ENCODE peak calls at places on chromosomes 12 and 14, in four cellular contexts. One of them, this sample, is unnamed.

GRCh38 chr12:109951136-109951535 is 45.0 kb downstream of the GIT2 start:
- DNase-seq in HepG2: no peak
- DNase-seq in K562: no peak
- DNase-seq in H1: no peak
- DNase-seq in this sample: no peak

GRCh38 chr14:33914676-33915516 is 36.0 kb downstream of the EGLN3 start:
- DNase-seq in HepG2: no peak
- DNase-seq in K562: peak; percentile 64
- DNase-seq in H1: no peak
- DNase-seq in this sample: no peak

GRCh38 chr14:68779761-68780323 is 13.0 kb downstream of the ZFP36L1 start:
- DNase-seq in HepG2: peak; percentile 96
- DNase-seq in K562: peak; percentile 47
- DNase-seq in H1: no peak
- DNase-seq in this sample: no peak

GRCh38 chr12:42854208-42854607 is 264.7 kb upstream of the PRICKLE1 start:
- DNase-seq in HepG2: no peak
- DNase-seq in K562: no peak
- DNase-seq in H1: no peak
- DNase-seq in this sample: no peak

GRCh38 chr12:15608406-15608805 is 180.8 kb downstream of the EPS8 start:
- DNase-seq in HepG2: no peak
- DNase-seq in K562: no peak
- DNase-seq in H1: no peak
- DNase-seq in this sample: no peak

GRCh38 chr14:99593971-99594841 is 9.8 kb downstream of the CCDC85C start:
- DNase-seq in HepG2: no peak
- DNase-seq in K562: no peak
- DNase-seq in H1: no peak
- DNase-seq in this sample: no peak

GRCh38 chr12:49621651-49622500 is 1.5 kb upstream of the PRPF40B start:
- DNase-seq in HepG2: no peak
- DNase-seq in K562: no peak
- DNase-seq in H1: no peak
- DNase-seq in this sample: no peak

GRCh38 chr12:5590316-5590715 is 158.4 kb downstream of the NTF3 start:
- DNase-seq in HepG2: no peak
- DNase-seq in K562: no peak
- DNase-seq in H1: no peak
- DNase-seq in this sample: no peak

GRCh38 chr12:109877504-109878246 is 2.7 kb downstream of the GLTP start:
- DNase-seq in HepG2: no peak
- DNase-seq in K562: no peak
- DNase-seq in H1: no peak
- DNase-seq in this sample: no peak

GRCh38 chr12:77339610-77340009 is 274.2 kb upstream of the E2F7 start:
- DNase-seq in HepG2: no peak
- DNase-seq in K562: no peak
- DNase-seq in H1: no peak
- DNase-seq in this sample: no peak

GRCh38 chr12:126355346-126355745 is 1290.1 kb downstream of the AACS start:
- DNase-seq in HepG2: no peak
- DNase-seq in K562: no peak
- DNase-seq in H1: no peak
- DNase-seq in this sample: no peak

GRCh38 chr12:52907092-52907810 is 2.4 kb upstream of the KRT8 start:
- DNase-seq in HepG2: peak; percentile 48
- DNase-seq in K562: peak; percentile 84
- DNase-seq in H1: no peak
- DNase-seq in this sample: peak; percentile 41

GRCh38 chr12:49583361-49584094 is 15.6 kb upstream of the MCRS1 start:
- DNase-seq in HepG2: no peak
- DNase-seq in K562: no peak
- DNase-seq in H1: no peak
- DNase-seq in this sample: no peak

GRCh38 chr14:91395466-91395865 is 22.2 kb downstream of the CCDC88C start:
- DNase-seq in HepG2: no peak
- DNase-seq in K562: no peak
- DNase-seq in H1: no peak
- DNase-seq in this sample: no peak

GRCh38 chr14:92122351-92122677 is 545 bp downstream of the CPSF2 start:
- DNase-seq in HepG2: peak; percentile 18
- DNase-seq in K562: peak; percentile 26
- DNase-seq in H1: no peak
- DNase-seq in this sample: no peak

GRCh38 chr12:110689601-110690430 is 901 bp upstream of the HVCN1 start:
- DNase-seq in HepG2: no peak
- DNase-seq in K562: peak; percentile 61
- DNase-seq in H1: no peak
- DNase-seq in this sample: no peak

GRCh38 chr12:47942327-47943230 is 20.8 kb upstream of the TMEM106C start:
- DNase-seq in HepG2: peak; percentile 6
- DNase-seq in K562: peak; percentile 44
- DNase-seq in H1: peak; percentile 38
- DNase-seq in this sample: peak; percentile 89

GRCh38 chr12:77577756-77578155 is 252.9 kb upstream of the NAV3 start:
- DNase-seq in HepG2: no peak
- DNase-seq in K562: no peak
- DNase-seq in H1: no peak
- DNase-seq in this sample: no peak

GRCh38 chr14:84885061-84885460 is 644.9 kb upstream of the FLRT2 start:
- DNase-seq in HepG2: no peak
- DNase-seq in K562: no peak
- DNase-seq in H1: no peak
- DNase-seq in this sample: no peak

GRCh38 chr12:109718390-109718789 is 4.8 kb downstream of the FAM222A start:
- DNase-seq in HepG2: no peak
- DNase-seq in K562: no peak
- DNase-seq in H1: no peak
- DNase-seq in this sample: peak; percentile 75

GRCh38 chr12:6849976-6850560 is 1.0 kb downstream of the CDCA3 start:
- DNase-seq in HepG2: no peak
- DNase-seq in K562: no peak
- DNase-seq in H1: no peak
- DNase-seq in this sample: no peak

GRCh38 chr14:53035336-53035735 is 84.5 kb upstream of the FERMT2 start:
- DNase-seq in HepG2: no peak
- DNase-seq in K562: no peak
- DNase-seq in H1: no peak
- DNase-seq in this sample: no peak

GRCh38 chr14:53034688-53035087 is 83.8 kb upstream of the FERMT2 start:
- DNase-seq in HepG2: no peak
- DNase-seq in K562: no peak
- DNase-seq in H1: no peak
- DNase-seq in this sample: no peak

GRCh38 chr14:53034036-53034435 is 83.2 kb upstream of the FERMT2 start:
- DNase-seq in HepG2: no peak
- DNase-seq in K562: no peak
- DNase-seq in H1: no peak
- DNase-seq in this sample: no peak

GRCh38 chr14:53032838-53033390 is 82.1 kb upstream of the FERMT2 start:
- DNase-seq in HepG2: peak; percentile 17
- DNase-seq in K562: no peak
- DNase-seq in H1: no peak
- DNase-seq in this sample: no peak

GRCh38 chr14:53032161-53032803 is 81.4 kb upstream of the FERMT2 start:
- DNase-seq in HepG2: peak; percentile 69
- DNase-seq in K562: no peak
- DNase-seq in H1: no peak
- DNase-seq in this sample: no peak
- TF ChIP-seq USF2 in HepG2: no peak
- TF ChIP-seq USF2 in K562: no peak
- TF ChIP-seq USF2 in H1: no peak
- TF ChIP-seq USF2 in this sample: no peak

GRCh38 chr12:107490000-107490399 is 195.6 kb upstream of the PWP1 start:
- DNase-seq in HepG2: no peak
- DNase-seq in K562: no peak
- DNase-seq in H1: no peak
- DNase-seq in this sample: no peak
- TF ChIP-seq SP1 in HepG2: no peak
- TF ChIP-seq SP1 in K562: no peak
- TF ChIP-seq SP1 in H1: no peak
- TF ChIP-seq SP1 in this sample: no peak

GRCh38 chr12:75481774-75482173 is 1.2 kb downstream of the GLIPR1 start:
- DNase-seq in HepG2: no peak
- DNase-seq in K562: no peak
- DNase-seq in H1: no peak
- DNase-seq in this sample: no peak
- TF ChIP-seq USF2 in HepG2: no peak
- TF ChIP-seq USF2 in K562: no peak
- TF ChIP-seq USF2 in H1: no peak
- TF ChIP-seq USF2 in this sample: no peak

GRCh38 chr12:27592548-27592947 is 68.5 kb downstream of the PPFIBP1 start:
- DNase-seq in HepG2: no peak
- DNase-seq in K562: no peak
- DNase-seq in H1: no peak
- DNase-seq in this sample: no peak
- TF ChIP-seq SP1 in HepG2: no peak
- TF ChIP-seq SP1 in K562: no peak
- TF ChIP-seq SP1 in H1: no peak
- TF ChIP-seq SP1 in this sample: no peak

GRCh38 chr12:107402041-107403022 is 283.3 kb upstream of the PWP1 start:
- DNase-seq in HepG2: peak; percentile 69
- DNase-seq in K562: peak; percentile 60
- DNase-seq in H1: peak; percentile 81
- DNase-seq in this sample: peak; percentile 83
- TF ChIP-seq USF2 in HepG2: no peak
- TF ChIP-seq USF2 in K562: no peak
- TF ChIP-seq USF2 in H1: no peak
- TF ChIP-seq USF2 in this sample: no peak

This sample was measured in WTC11.